ENCODE peak calls at places on chromosomes 16 and 17, in eight cellular contexts. A is ovary, P is heart right ventricle, S is cardiac muscle cell, K is brain microvascular endothelial cell, H is foreskin fibroblast, E is A549, C is Peyer's patch. Y is an unnamed sample.

GRCh38 chr16:30585022-30585399 is 486 bp downstream of the ZNF785 start:
- DNase-seq in A (peak), P (no peak), S (no peak), K (peak), H (no peak), E (no peak), C (peak), Y (no peak)

GRCh38 chr16:88784074-88784855 is 755 bp downstream of the PIEZO1 start:
- DNase-seq in A (peak), P (peak), S (peak), K (peak), H (peak), E (peak), C (peak), Y (no peak)

GRCh38 chr16:57187508-57187854 is 1.4 kb downstream of the RSPRY1 start:
- DNase-seq in A (no peak), P (no peak), S (no peak), K (no peak), H (no peak), E (peak), C (no peak), Y (no peak)

GRCh38 chr16:51129105-51129504 is 22.0 kb downstream of the SALL1 start:
- DNase-seq in A (no peak), P (no peak), S (peak), K (no peak), H (peak), E (no peak), C (no peak), Y (no peak)

GRCh38 chr17:29363716-29364115 is 26.4 kb upstream of the TAOK1 start:
- DNase-seq in A (no peak), P (no peak), S (no peak), K (no peak), H (no peak), E (no peak), C (no peak), Y (no peak)

GRCh38 chr16:20729141-20729540 is 12.5 kb downstream of the THUMPD1 start:
- DNase-seq in A (no peak), P (no peak), S (no peak), K (no peak), H (no peak), E (no peak), C (no peak), Y (no peak)

GRCh38 chr16:27516360-27516759 is 33.4 kb downstream of the GTF3C1 start:
- DNase-seq in A (no peak), P (no peak), S (no peak), K (no peak), H (no peak), E (no peak), C (no peak), Y (no peak)

GRCh38 chr16:57985204-57986121 is 14.5 kb upstream of the CNGB1 start:
- DNase-seq in A (no peak), P (no peak), S (peak), K (no peak), H (peak), E (no peak), C (no peak), Y (no peak)

GRCh38 chr16:18069683-18070082 is 266.9 kb downstream of the NPIPA8 start:
- DNase-seq in A (no peak), P (no peak), S (no peak), K (no peak), H (no peak), E (no peak), C (no peak), Y (no peak)

GRCh38 chr17:29766796-29767327 is 144.2 kb upstream of the CORO6 start:
- DNase-seq in A (no peak), P (no peak), S (no peak), K (no peak), H (no peak), E (no peak), C (no peak), Y (no peak)

GRCh38 chr16:1330260-1330914 is 3.1 kb upstream of the BAIAP3 start:
- DNase-seq in A (no peak), P (no peak), S (no peak), K (no peak), H (no peak), E (no peak), C (no peak), Y (no peak)

GRCh38 chr16:87794485-87795078 is 28.8 kb upstream of the KLHDC4 start:
- DNase-seq in A (no peak), P (no peak), S (no peak), K (no peak), H (no peak), E (no peak), C (no peak), Y (no peak)

GRCh38 chr17:72477529-72477928 is 356.7 kb downstream of the SOX9 start:
- DNase-seq in A (no peak), P (no peak), S (no peak), K (no peak), H (no peak), E (no peak), C (peak), Y (no peak)

GRCh38 chr17:48317732-48318131 is 112.3 kb downstream of the SKAP1 start:
- DNase-seq in A (no peak), P (no peak), S (no peak), K (no peak), H (no peak), E (no peak), C (no peak), Y (no peak)

GRCh38 chr17:10738516-10739258 is 8.9 kb upstream of the TMEM220 start:
- DNase-seq in A (no peak), P (no peak), S (no peak), K (no peak), H (peak), E (no peak), C (peak), Y (no peak)

GRCh38 chr17:12195418-12195817 is 174.7 kb downstream of the MAP2K4 start:
- DNase-seq in A (no peak), P (no peak), S (no peak), K (no peak), H (no peak), E (no peak), C (no peak), Y (no peak)

GRCh38 chr17:49545007-49545660 is 30.5 kb upstream of the NXPH3 start:
- DNase-seq in A (no peak), P (no peak), S (no peak), K (no peak), H (no peak), E (no peak), C (peak), Y (no peak)

GRCh38 chr17:79114455-79115301 is 40.1 kb downstream of the ENGASE start:
- DNase-seq in A (no peak), P (peak), S (peak), K (no peak), H (peak), E (no peak), C (peak), Y (no peak)

GRCh38 chr16:85652431-85653221 is 36.1 kb downstream of the GINS2 start:
- DNase-seq in A (peak), P (no peak), S (peak), K (peak), H (peak), E (peak), C (peak), Y (no peak)

GRCh38 chr17:65389956-65390355 is 171.5 kb downstream of the AXIN2 start:
- DNase-seq in A (no peak), P (no peak), S (no peak), K (peak), H (peak), E (no peak), C (no peak), Y (no peak)

GRCh38 chr16:88618182-88618955 is 20.0 kb upstream of the IL17C start:
- DNase-seq in A (no peak), P (no peak), S (no peak), K (no peak), H (no peak), E (no peak), C (no peak), Y (no peak)

GRCh38 chr16:10087151-10087550 is 95.1 kb downstream of the GRIN2A start:
- DNase-seq in A (no peak), P (no peak), S (no peak), K (no peak), H (no peak), E (no peak), C (no peak), Y (no peak)

GRCh38 chr16:85037050-85037410 is 9.4 kb downstream of the KIAA0513 start:
- DNase-seq in A (no peak), P (no peak), S (no peak), K (peak), H (peak), E (no peak), C (no peak), Y (no peak)

GRCh38 chr17:41873559-41874292 is 8.5 kb upstream of the KLHL11 start:
- DNase-seq in A (no peak), P (no peak), S (no peak), K (no peak), H (no peak), E (no peak), C (no peak), Y (no peak)

GRCh38 chr17:68190495-68190894 is 57.3 kb upstream of the AMZ2 start:
- DNase-seq in A (no peak), P (no peak), S (no peak), K (no peak), H (no peak), E (no peak), C (no peak), Y (no peak)

GRCh38 chr16:31472559-31473203 is 729 bp downstream of the TGFB1I1 start:
- DNase-seq in A (peak), P (peak), S (peak), K (peak), H (peak), E (peak), C (peak), Y (no peak)

GRCh38 chr17:38460716-38461650 is 32.7 kb downstream of the ARHGAP23 start:
- DNase-seq in A (no peak), P (no peak), S (no peak), K (no peak), H (no peak), E (no peak), C (no peak), Y (no peak)

GRCh38 chr17:7502987-7503386 is 18.8 kb downstream of the POLR2A start:
- DNase-seq in A (no peak), P (no peak), S (peak), K (no peak), H (peak), E (no peak), C (no peak), Y (no peak)

GRCh38 chr16:4319454-4319853 is 3.6 kb downstream of the GLIS2 start:
- DNase-seq in A (peak), P (no peak), S (no peak), K (no peak), H (peak), E (no peak), C (peak), Y (no peak)

GRCh38 chr17:41835214-41835799 is 725 bp downstream of the NT5C3B start:
- DNase-seq in A (no peak), P (no peak), S (no peak), K (no peak), H (peak), E (peak), C (no peak), Y (no peak)

GRCh38 chr17:31448467-31449077 is 57.1 kb downstream of the RAB11FIP4 start:
- DNase-seq in A (no peak), P (no peak), S (no peak), K (no peak), H (peak), E (no peak), C (no peak), Y (no peak)

GRCh38 chr17:81821603-81822311 is 11.3 kb downstream of the MCRIP1 start:
- DNase-seq in A (peak), P (peak), S (peak), K (peak), H (peak), E (peak), C (peak), Y (no peak)

GRCh38 chr16:10180771-10181163 is 1.5 kb downstream of the GRIN2A start:
- DNase-seq in A (no peak), P (peak), S (peak), K (no peak), H (peak), E (peak), C (no peak), Y (no peak)

GRCh38 chr17:57809879-57810278 is 40.0 kb downstream of the MRPS23 start:
- DNase-seq in A (no peak), P (no peak), S (no peak), K (no peak), H (no peak), E (no peak), C (no peak), Y (no peak)

GRCh38 chr17:27417596-27418365 is 38.5 kb upstream of the KSR1 start:
- DNase-seq in A (no peak), P (no peak), S (no peak), K (no peak), H (no peak), E (no peak), C (no peak), Y (no peak)

GRCh38 chr16:68389006-68389405 is 59.3 kb downstream of the SMPD3 start:
- DNase-seq in A (no peak), P (no peak), S (no peak), K (no peak), H (no peak), E (no peak), C (no peak), Y (no peak)

GRCh38 chr17:37255434-37255833 is 120.4 kb upstream of the C17orf78 start:
- DNase-seq in A (no peak), P (no peak), S (no peak), K (no peak), H (no peak), E (no peak), C (no peak), Y (no peak)

GRCh38 chr17:48544356-48545021 is 420 bp downstream of the HOXB2 start:
- DNase-seq in A (peak), P (peak), S (peak), K (no peak), H (peak), E (no peak), C (peak), Y (no peak)

GRCh38 chr16:86252596-86252995 is 257.7 kb upstream of the FOXF1 start:
- DNase-seq in A (no peak), P (no peak), S (peak), K (no peak), H (peak), E (no peak), C (no peak), Y (no peak)

DNA sequence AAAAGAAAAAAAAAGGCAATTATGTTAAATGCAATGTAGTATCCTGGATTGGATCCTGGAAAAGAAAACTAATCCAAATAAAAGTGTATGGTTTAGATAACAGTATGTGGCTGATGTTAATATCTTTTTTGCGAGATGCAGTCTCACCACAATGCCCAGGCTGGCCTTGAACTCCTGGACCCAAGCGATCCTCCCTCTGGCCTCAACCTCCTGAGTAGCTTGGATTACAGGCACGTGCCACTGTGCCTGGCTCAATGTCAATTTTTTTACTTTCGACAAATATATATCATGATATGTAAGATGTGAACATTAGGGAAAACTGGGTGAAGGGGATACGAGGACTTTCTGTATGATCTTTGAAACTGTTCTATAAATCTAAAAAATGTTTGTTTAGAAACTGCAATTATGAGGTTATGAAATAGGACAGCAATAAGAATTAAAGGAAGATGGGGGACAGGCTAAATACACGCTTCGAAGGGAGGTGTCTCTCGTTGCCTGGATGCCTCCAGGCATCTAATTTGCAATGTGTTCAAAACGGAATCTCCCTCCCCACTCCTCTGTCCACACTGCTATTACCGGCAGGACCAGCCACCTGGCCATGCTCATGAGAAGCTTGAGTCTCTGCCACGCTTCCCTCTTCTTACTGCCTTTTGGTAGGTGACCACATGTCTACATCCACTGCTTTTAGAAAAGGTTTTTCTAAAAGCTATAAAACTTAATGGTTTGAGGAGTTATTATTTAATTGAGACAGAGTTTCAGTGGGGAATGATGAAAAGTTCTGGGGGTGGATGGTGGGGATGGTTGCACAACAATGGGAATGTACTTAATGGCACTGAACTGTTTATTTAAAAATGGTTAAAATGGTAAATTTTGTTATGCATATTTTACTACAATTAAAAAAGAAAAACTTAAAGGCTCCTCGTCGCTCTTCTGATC is 15.2 kb downstream of the UBE2O start:
- DNase-seq in A (no peak), P (no peak), S (no peak), K (no peak), H (peak), E (no peak), C (no peak), Y (no peak)
- H3K4me3 ChIP-seq in A (no peak), P (no peak), S (no peak), K (no peak), H (no peak), E (no peak), C (no peak), Y (no peak)

DNA sequence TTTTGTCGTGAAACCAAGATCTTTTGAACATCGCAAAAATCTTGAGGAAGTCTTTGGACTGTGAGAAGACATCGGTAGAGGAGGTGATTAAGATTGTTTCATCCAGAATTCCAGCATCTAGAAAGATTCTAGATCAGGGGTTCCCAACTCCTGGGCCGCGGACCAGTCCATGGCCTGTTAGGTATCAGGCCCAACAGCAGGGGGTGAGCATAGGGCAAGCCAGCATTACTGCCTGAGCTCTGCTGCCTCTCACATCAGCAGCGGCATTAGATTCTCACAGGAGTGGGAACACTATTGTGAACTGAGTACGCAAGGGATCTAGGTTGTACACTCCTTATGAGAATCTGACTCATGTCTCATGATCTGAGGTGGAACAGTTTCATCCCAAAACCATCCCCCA is 600.6 kb upstream of the CDH11 start:
- DNase-seq in A (no peak), P (no peak), S (no peak), K (no peak), H (no peak), E (no peak), C (no peak), Y (no peak)
- TF ChIP-seq CTCF in A (no peak), P (no peak), S (no peak), K (no peak), H (no peak), E (no peak), C (no peak), Y (no peak)

GRCh38 chr17:55413825-55414489 is 7.7 kb downstream of the MMD start:
- DNase-seq in A (no peak), P (no peak), S (no peak), K (no peak), H (no peak), E (no peak), C (no peak), Y (no peak)

GRCh38 chr17:55414983-55415382 is 6.7 kb downstream of the MMD start:
- DNase-seq in A (no peak), P (no peak), S (no peak), K (no peak), H (no peak), E (no peak), C (no peak), Y (no peak)

GRCh38 chr17:55417411-55418268 is 4.0 kb downstream of the MMD start:
- DNase-seq in A (no peak), P (no peak), S (no peak), K (no peak), H (no peak), E (no peak), C (no peak), Y (no peak)

GRCh38 chr17:55416470-55417052 is 5.1 kb downstream of the MMD start:
- DNase-seq in A (no peak), P (no peak), S (peak), K (no peak), H (peak), E (no peak), C (no peak), Y (no peak)

DNA sequence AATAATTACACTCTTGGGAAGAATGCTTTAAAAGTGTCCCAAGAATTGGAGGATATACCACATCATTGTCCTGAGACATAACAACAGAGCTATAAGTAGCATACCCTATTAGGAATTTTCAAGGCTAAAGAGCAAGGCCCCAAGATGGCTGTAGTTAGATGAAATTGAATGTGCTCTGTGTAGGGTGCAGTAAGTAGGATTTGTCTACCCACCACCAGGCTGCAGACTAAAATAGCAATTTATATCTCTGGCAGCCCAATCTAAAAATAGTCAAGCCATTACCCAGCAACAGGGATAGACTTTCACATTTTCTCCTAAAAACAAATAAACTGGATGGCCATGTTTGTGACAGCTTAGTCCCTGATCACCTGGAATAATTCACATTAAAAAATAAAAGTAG is 5.6 kb downstream of the MMD start:
- DNase-seq in A (no peak), P (no peak), S (peak), K (no peak), H (no peak), E (no peak), C (no peak), Y (no peak)
- H3K4me3 ChIP-seq in A (no peak), P (no peak), S (peak), K (no peak), H (no peak), E (no peak), C (no peak), Y (no peak)

GRCh38 chr16:67199011-67199807 is at the start of gene ELMO3:
- DNase-seq in A (no peak), P (no peak), S (peak), K (no peak), H (peak), E (no peak), C (peak), Y (no peak)
- TF ChIP-seq CTCF in A (no peak), P (peak), S (peak), K (peak), H (peak), E (no peak), C (peak), Y (no peak)